ENCODE peak calls at places on chromosomes 7 and 10, in nine cellular contexts. E, J, O, T, L, N, C, A and P are unnamed samples.

GRCh38 chr7:39433550-39433949 is 132.7 kb upstream of the YAE1 start:
- DNase-seq in E (no peak), T (no peak), A (no peak), L (no peak), J (no peak), N (no peak), C (no peak), O (no peak), P (no peak)

GRCh38 chr10:95303950-95304349 is 13.1 kb upstream of the PDLIM1 start:
- DNase-seq in E (no peak), O (no peak), C (no peak), J (no peak), T (no peak), L (no peak), A (no peak), N (peak; percentile 55), P (no peak)

GRCh38 chr10:3139135-3139910 is 33.3 kb downstream of the PITRM1 start:
- DNase-seq in T (no peak), E (peak; percentile 64), A (no peak), J (peak; percentile 35), O (no peak), C (no peak), N (no peak), L (no peak), P (no peak)

GRCh38 chr10:122181055-122181732 is 89.9 kb upstream of the BTBD16 start:
- DNase-seq in J (no peak), L (no peak), C (peak; percentile 20), O (no peak), E (no peak), A (no peak), T (no peak), N (no peak), P (no peak)

GRCh38 chr10:93437946-93438795 is 44.0 kb downstream of the MYOF start:
- DNase-seq in E (no peak), J (no peak), L (no peak), C (peak; percentile 66), A (no peak), O (no peak), N (no peak), T (no peak), P (no peak)

GRCh38 chr10:34191399-34191798 is 623.7 kb downstream of the PARD3 start:
- DNase-seq in N (no peak), T (no peak), C (no peak), E (no peak), J (no peak), L (no peak), O (no peak), A (no peak), P (no peak)

GRCh38 chr7:19558527-19558926 is 150.3 kb downstream of the POLR1F start:
- DNase-seq in T (no peak), O (no peak), J (no peak), E (no peak), C (peak; percentile 39), L (no peak), N (no peak), A (no peak), P (no peak)

GRCh38 chr10:5094265-5095205 is at the start of gene AKR1C3:
- DNase-seq in O (no peak), T (no peak), N (peak; percentile 30), A (no peak), J (no peak), L (peak; percentile 89), C (peak; percentile 88), E (no peak), P (no peak)

GRCh38 chr10:97442277-97442676 is 3.5 kb downstream of the EXOSC1 start:
- DNase-seq in A (no peak), C (no peak), E (no peak), O (no peak), J (no peak), N (no peak), L (no peak), T (no peak), P (no peak)

GRCh38 chr10:130138479-130138866 is 2.3 kb downstream of the GLRX3 start:
- DNase-seq in L (no peak), E (no peak), J (no peak), N (no peak), T (no peak), C (peak; percentile 21), A (no peak), O (no peak), P (peak; percentile 45)

GRCh38 chr7:41247128-41247865 is 455.6 kb downstream of the INHBA start:
- DNase-seq in A (no peak), J (no peak), E (no peak), O (no peak), L (no peak), C (no peak), N (no peak), T (no peak), P (no peak)

GRCh38 chr7:4226166-4226857 is 455.8 kb upstream of the FOXK1 start:
- DNase-seq in E (no peak), A (no peak), T (no peak), J (no peak), N (no peak), L (peak; percentile 40), O (no peak), C (no peak), P (no peak)

GRCh38 chr10:76547352-76547972 is 1090.1 kb downstream of the KCNMA1 start:
- DNase-seq in J (peak; percentile 89), O (peak; percentile 71), L (peak; percentile 83), N (peak; percentile 86), E (peak; percentile 85), C (peak; percentile 87), T (peak; percentile 59), A (peak; percentile 82), P (peak; percentile 88)

GRCh38 chr10:128102480-128103228 is 23.6 kb downstream of the MKI67 start:
- DNase-seq in C (no peak), O (no peak), T (no peak), J (no peak), A (peak; percentile 63), L (no peak), N (peak; percentile 50), E (peak; percentile 37), P (peak; percentile 48)

DNA sequence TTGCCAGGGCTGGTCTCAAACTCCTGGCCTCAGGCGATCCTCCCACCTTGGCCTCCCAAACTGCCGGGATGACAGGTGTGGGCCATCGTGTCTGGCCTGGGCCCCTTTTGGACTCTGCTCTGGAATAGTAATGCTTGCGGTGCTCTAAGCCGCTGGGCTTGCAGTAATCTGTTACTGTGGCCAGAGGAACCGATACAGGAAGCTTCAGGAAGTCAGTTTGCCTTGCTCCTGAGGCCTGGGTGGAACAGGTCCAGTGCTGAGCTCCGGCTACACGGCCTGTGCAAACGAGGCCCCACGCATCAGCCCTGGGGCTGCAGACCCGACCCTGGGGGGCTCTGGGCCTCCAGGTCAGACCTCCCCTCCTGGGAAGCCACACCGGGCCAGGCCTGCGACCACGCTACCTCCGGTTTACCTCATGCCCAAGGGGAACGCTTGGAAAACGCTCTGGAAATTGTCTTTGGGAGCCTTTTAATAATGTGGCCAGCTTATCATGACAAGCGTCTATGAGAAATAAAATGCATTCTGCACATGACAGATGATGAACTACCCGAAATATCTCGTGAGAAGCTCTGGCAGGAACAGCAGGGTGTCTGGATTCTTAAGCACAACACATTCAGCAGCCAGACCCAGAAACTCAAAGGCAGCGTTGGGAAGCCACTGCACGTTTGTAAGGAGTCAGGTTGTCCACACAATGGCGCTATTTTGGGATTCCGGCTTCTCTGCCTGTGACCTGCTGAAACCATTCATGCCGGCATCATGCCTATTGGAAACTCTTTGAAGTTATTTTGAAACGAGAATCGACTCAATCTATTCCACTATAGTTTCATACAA is 10.1 kb upstream of the ADAP1 start:
- DNase-seq in E (peak; percentile 82), T (peak; percentile 44), O (peak; percentile 52), L (peak; percentile 87), J (peak; percentile 91), N (no peak), C (peak; percentile 58), A (no peak), P (no peak)
- TF ChIP-seq CTCF in E (peak; percentile 24), T (peak; percentile 23), O (peak; percentile 21), L (peak; percentile 60), J (no peak), N (no peak), C (peak; percentile 40), A (no peak), P (no peak)

GRCh38 chr10:14040787-14041631 is 289.7 kb downstream of the FRMD4A start:
- DNase-seq in A (no peak), J (no peak), C (peak; percentile 38), L (no peak), E (no peak), N (no peak), T (no peak), O (no peak), P (no peak)
- H3K27ac ChIP-seq in A (peak overlapping the region; percentile 66), J (peak overlapping the region; percentile 47), C (no peak overlapping the region), L (no peak overlapping the region), E (peak overlapping the region; percentile 18), N (no peak overlapping the region), T (peak overlapping the region; percentile 56), O (peak overlapping the region; percentile 73), P (no peak overlapping the region)

GRCh38 chr10:118287076-118287806 is 54.9 kb downstream of the FAM204A start:
- DNase-seq in E (no peak), C (no peak), J (no peak), L (no peak), A (no peak), T (no peak), O (no peak), N (no peak), P (no peak)

GRCh38 chr10:118277871-118278270 is 64.3 kb downstream of the FAM204A start:
- DNase-seq in O (no peak), T (no peak), L (no peak), J (no peak), N (no peak), E (no peak), C (no peak), A (no peak), P (no peak)

GRCh38 chr10:118278649-118279048 is 63.5 kb downstream of the FAM204A start:
- DNase-seq in L (no peak), J (no peak), N (no peak), A (no peak), C (no peak), T (no peak), E (no peak), O (no peak), P (no peak)

GRCh38 chr10:118286051-118286838 is 55.9 kb downstream of the FAM204A start:
- DNase-seq in C (no peak), N (no peak), E (no peak), J (no peak), A (no peak), O (no peak), L (no peak), T (no peak), P (no peak)

GRCh38 chr10:118282670-118283069 is 59.5 kb downstream of the FAM204A start:
- DNase-seq in L (no peak), N (no peak), J (no peak), A (no peak), E (no peak), T (no peak), O (no peak), C (no peak), P (no peak)
- H3K27me3 ChIP-seq in L (no peaks in the 10 kb centered on the region), N (no peaks in the 10 kb centered on the region), J (no peaks in the 10 kb centered on the region), A (no peaks in the 10 kb centered on the region), E (peaks cover 9% of the 10 kb centered on the region), T (no peaks in the 10 kb centered on the region), O (peaks cover 51% of the 10 kb centered on the region), C (peaks cover 12% of the 10 kb centered on the region), P (no peaks in the 10 kb centered on the region)

DNA sequence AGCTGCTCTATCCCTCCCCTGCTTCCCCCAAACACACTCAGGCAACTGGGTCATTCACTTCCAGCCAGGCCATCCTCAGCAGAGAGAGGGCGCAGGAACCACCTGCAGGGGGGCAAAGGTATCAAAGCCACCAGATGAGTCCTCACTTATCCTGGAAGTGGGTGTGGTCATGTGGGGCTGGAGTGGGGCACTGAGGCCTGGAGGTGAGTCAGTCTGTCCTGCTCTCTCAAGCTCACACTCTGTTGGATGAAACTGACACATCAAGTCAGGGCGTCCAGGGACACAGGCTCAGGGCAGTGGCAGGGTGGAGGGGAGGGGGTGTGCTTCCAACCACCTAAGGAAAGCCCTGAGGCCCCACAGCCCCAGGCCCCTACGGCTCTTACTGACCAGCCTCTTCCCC is 8.0 kb upstream of the ELFN1 start:
- DNase-seq in E (peak; percentile 52), C (no peak), J (peak; percentile 45), L (no peak), A (no peak), O (no peak), T (no peak), N (no peak), P (no peak)
- TF ChIP-seq CTCF in E (no peak), C (no peak), J (no peak), L (no peak), A (no peak), O (no peak), T (no peak), N (no peak), P (no peak)